ENCODE peak calls at places on chromosomes 2 and 18, in four cellular contexts. X is upper lobe of right lung, N is HCT116, B is SJSA1. E is an unnamed sample. For H3K27me3, the result is how much of the 10 kb centered on the place peaks cover.

GRCh38 chr18:22674300-22674699 is 256.6 kb upstream of the CTAGE1 start:
- DNase-seq in X (no peak), B (peak), N (peak), E (no peak)

GRCh38 chr2:149908731-149909690 is 321.4 kb upstream of the MMADHC start:
- DNase-seq in N (no peak), X (no peak), B (peak), E (no peak)

GRCh38 chr2:28683100-28683706 is 68.4 kb upstream of the PPP1CB start:
- DNase-seq in B (peak), X (peak), N (peak), E (peak)

GRCh38 chr2:231890896-231891513 is 35.2 kb downstream of the NPPC start:
- DNase-seq in N (no peak), B (no peak), X (peak), E (no peak)

GRCh38 chr2:200367155-200367554 is 60.7 kb downstream of the SPATS2L start:
- DNase-seq in X (no peak), B (no peak), N (no peak), E (no peak)

GRCh38 chr18:51235011-51235789 is 37.7 kb upstream of the MEX3C start:
- DNase-seq in X (no peak), N (no peak), B (peak), E (no peak)

GRCh38 chr2:96437512-96437911 is 67.6 kb downstream of the NEURL3 start:
- DNase-seq in N (no peak), X (no peak), B (no peak), E (no peak)

GRCh38 chr2:188788621-188789020 is 185.6 kb upstream of the COL3A1 start:
- DNase-seq in X (no peak), B (peak), N (peak), E (no peak)

GRCh38 chr2:222610746-222611145 is 45.1 kb downstream of the FARSB start:
- DNase-seq in X (no peak), B (no peak), N (no peak), E (no peak)

GRCh38 chr2:239118675-239119211 is 270.9 kb downstream of the TWIST2 start:
- DNase-seq in X (no peak), N (no peak), B (no peak), E (no peak)

GRCh38 chr2:73013941-73014340 is 57.6 kb downstream of the SFXN5 start:
- DNase-seq in B (no peak), N (no peak), X (no peak), E (no peak)

GRCh38 chr18:59419386-59419785 is 60.3 kb upstream of the LMAN1 start:
- DNase-seq in N (no peak), B (no peak), X (no peak), E (no peak)

GRCh38 chr18:77711096-77711495 is 461.4 kb downstream of the GALR1 start:
- DNase-seq in N (no peak), B (no peak), X (no peak), E (no peak)

GRCh38 chr2:120343433-120344105 is 2.4 kb upstream of the INHBB start:
- DNase-seq in B (peak), N (peak), X (peak), E (peak)

GRCh38 chr2:127608061-127609011 is 37.6 kb upstream of the GPR17 start:
- DNase-seq in X (peak), N (no peak), B (no peak), E (peak)

GRCh38 chr2:71891719-71892118 is 255.9 kb downstream of the CYP26B1 start:
- DNase-seq in N (no peak), X (no peak), B (no peak), E (no peak)

GRCh38 chr2:188765522-188765921 is 208.7 kb upstream of the COL3A1 start:
- DNase-seq in N (peak), B (peak), X (no peak), E (no peak)

GRCh38 chr18:446941-447560 is 53.5 kb downstream of the COLEC12 start:
- DNase-seq in X (no peak), B (peak), N (no peak), E (no peak)

GRCh38 chr2:20093263-20094141 is 42.1 kb upstream of the LAPTM4A start:
- DNase-seq in B (peak), X (no peak), N (peak), E (no peak)

GRCh38 chr2:45595724-45596435 is 15.2 kb downstream of the SRBD1 start:
- DNase-seq in X (no peak), N (no peak), B (peak), E (peak)

GRCh38 chr18:51417643-51418483 is 220.4 kb upstream of the MEX3C start:
- DNase-seq in X (no peak), N (no peak), B (no peak), E (no peak)

GRCh38 chr2:39300044-39300820 is 56.5 kb upstream of the CDKL4 start:
- DNase-seq in B (no peak), N (no peak), X (no peak), E (no peak)

GRCh38 chr2:52390651-52391050 is 1358.7 kb upstream of the NRXN1 start:
- DNase-seq in X (no peak), B (no peak), N (no peak), E (no peak)

GRCh38 chr2:236128321-236128720 is 39.9 kb downstream of the GBX2 start:
- DNase-seq in X (peak), B (no peak), N (no peak), E (no peak)

GRCh38 chr2:231360401-231360800 is 35.1 kb upstream of the B3GNT7 start:
- DNase-seq in X (no peak), B (peak), N (no peak), E (no peak)

GRCh38 chr2:16150456-16151280 is 210.3 kb downstream of the MYCN start:
- DNase-seq in X (no peak), N (no peak), B (no peak), E (no peak)

GRCh38 chr2:241895732-241896641 is 26.5 kb downstream of the RTP5 start:
- DNase-seq in X (peak), B (no peak), N (no peak), E (peak)

GRCh38 chr2:68319397-68320117 is at the start of gene CNRIP1:
- DNase-seq in N (no peak), B (peak), X (peak), E (peak)

GRCh38 chr2:114010001-114010400 is 120.1 kb downstream of the ACTR3 start:
- DNase-seq in N (no peak), B (no peak), X (no peak), E (no peak)

DNA sequence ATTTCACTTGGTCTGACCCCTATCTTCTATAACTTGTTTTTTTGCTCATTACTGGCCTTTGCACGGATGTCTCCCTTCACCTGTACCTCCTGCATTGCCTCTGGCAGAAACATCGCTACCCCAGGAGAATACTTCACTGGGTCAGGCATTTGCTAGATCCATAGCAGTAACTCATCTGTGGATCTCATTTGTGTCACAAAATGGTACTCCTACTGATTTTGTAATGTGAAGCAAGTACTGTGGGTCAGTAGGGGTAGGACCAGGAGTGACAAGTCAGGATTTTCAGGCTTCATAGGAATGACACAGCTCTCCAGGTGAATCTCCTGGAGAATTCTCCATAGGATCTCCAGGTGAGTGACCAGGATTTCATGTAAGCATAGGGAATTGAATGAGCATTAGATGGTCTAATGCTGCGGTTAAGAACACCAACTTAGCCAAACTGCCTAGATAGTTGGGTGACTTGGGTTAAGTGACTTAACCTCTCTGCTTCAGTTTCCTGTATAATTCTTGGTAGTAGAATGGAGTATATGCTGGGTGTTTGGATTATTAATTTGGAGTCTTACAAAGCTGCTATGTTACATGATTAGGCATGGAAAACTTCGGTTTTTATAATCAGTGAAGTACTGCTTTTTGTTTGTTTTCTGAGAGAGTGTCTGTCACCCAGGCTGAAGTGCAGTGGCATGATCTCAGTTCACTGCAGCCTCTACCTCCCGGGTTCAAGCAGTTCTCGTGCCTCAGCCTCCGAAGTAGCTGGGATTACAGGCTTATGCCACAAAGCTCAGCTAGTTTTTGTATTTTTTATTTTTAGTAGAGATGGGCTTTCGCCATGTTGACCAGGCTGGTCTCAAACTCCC is 4.4 kb downstream of the RPL37A start:
- DNase-seq in B (no peak), N (no peak), X (no peak), E (no peak)
- H3K4me3 ChIP-seq in B (no peak), N (no peak), X (no peak), E (no peak)

GRCh38 chr18:39589496-39589895 is 2023.9 kb upstream of the CELF4 start:
- DNase-seq in B (no peak), X (no peak), N (no peak), E (no peak)
- H3K27ac ChIP-seq in B (no peak), X (no peak), N (no peak), E (no peak)

DNA sequence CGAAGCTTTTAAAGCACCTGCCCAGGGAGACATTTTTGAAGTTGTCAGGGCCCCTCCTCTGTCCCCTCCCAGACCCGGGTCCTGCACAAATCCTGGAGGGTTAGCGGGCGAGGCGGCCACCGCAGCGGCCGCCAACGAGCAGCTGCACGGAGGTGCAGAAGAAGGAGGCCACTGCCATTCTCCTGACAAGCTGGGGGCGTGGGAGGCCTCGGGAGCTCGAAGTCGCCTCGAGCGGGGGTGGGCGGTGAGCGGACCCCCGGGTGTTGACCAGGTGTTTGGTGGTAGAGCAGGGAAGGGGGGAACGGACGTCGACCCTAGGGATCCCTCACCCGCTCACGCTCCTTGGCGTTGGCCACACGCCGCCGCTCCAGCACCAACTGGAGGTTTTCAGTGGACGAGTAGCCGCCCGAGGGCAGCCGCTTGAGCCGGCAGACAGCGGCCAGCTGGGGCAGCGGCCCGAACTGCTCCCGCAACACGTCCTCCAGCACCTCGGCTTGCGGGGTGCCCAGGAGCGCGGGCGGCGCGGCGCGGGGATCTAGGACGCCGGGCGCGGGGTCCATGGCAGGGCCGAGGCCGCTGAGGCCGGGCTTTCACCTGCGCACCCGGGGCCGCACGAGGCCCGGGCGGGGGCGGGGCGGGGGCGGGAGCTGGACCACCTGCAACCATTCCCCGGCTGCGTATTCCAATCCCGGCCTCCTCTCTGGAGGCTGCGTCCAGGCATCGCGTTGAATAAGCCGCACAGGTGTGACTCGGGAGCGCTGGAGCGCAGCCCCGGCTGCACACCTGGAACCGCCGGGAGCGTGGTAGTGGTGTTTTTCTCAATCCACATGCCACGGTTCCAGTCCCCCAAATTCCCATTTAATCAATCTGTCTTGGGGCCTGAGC is at the start of gene FIGLA:
- DNase-seq in N (no peak), X (no peak), B (no peak), E (no peak)
- H3K27me3 ChIP-seq in N (under half), X (half or more), B (under half), E (half or more)

DNA sequence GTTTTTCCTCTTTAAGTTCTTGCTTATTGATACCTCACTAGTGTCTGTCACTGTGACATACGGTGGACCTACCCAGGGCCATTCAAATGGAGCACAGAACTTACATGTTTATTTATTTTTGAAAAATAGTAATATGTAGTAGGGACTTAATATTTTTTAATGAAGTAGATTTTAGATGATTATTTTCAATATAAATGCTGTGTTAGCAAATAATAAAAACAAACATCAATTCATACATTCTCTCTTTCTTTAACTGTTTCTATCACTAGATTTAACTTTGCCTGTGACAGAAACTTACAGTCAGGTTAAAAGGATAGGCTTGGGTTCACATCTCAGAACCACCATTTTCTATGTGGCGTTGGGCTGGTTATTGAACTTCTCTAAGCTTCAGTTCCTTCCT is 184.4 kb upstream of the RASGRP3 start:
- DNase-seq in N (no peak), B (no peak), X (no peak), E (no peak)
- H3K4me3 ChIP-seq in N (no peak), B (no peak), X (no peak), E (no peak)

DNA sequence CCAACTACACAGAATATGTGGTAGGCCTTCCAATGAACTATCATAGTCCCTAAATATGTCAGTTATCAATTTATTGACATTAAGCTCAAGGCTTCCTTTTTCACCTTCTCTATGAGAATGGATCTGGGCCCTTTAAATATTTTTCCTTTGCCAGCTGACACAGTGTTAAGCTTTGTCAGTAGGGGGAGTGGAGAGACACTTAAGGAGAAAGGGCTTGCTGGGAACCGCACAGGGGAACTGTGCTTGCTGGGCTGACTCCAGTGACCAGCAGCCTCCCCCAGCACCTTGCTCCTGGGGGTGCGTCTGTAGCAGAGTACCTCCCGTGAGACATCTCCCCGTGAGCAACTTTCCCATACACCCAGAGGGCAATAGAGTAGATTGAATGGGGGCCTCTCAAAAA is 6.5 kb upstream of the PTPN2 start:
- DNase-seq in X (no peak), N (no peak), B (no peak), E (no peak)
- H3K27ac ChIP-seq in X (no peak), N (no peak), B (no peak), E (no peak)

GRCh38 chr2:59029058-59029457 is 787.9 kb upstream of the FANCL start:
- DNase-seq in B (no peak), X (no peak), N (no peak), E (no peak)

GRCh38 chr2:59032469-59032868 is 791.3 kb upstream of the FANCL start:
- DNase-seq in N (no peak), B (no peak), X (no peak), E (no peak)

GRCh38 chr2:59034791-59035190 is 793.7 kb upstream of the FANCL start:
- DNase-seq in B (no peak), N (no peak), X (no peak), E (no peak)
- H3K27me3 ChIP-seq in B (under half), N (under half), X (under half), E (under half)

DNA sequence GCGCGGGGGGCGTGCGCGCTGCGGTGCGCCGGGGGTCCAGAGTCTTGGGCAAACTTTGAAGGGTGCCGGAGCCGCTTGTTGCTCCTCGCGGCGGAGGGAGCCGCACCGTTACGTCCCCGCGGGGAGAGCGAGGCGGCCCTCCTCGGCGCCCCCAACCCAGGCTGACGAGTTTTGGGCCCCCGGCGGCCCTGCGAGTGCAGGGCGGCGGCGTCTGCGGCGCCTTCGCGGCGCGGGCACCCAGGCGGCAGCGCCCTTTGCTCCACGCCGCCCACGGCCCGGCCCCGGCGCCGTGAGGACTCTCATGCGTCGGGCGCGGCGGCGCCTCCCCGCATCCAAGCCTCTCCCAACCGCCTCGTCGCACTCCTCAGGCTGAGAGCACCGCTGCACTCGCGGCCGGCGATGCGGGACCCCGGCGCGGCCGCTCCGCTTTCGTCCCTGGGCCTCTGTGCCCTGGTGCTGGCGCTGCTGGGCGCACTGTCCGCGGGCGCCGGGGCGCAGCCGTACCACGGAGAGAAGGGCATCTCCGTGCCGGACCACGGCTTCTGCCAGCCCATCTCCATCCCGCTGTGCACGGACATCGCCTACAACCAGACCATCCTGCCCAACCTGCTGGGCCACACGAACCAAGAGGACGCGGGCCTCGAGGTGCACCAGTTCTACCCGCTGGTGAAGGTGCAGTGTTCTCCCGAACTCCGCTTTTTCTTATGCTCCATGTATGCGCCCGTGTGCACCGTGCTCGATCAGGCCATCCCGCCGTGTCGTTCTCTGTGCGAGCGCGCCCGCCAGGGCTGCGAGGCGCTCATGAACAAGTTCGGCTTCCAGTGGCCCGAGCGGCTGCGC is 814 bp downstream of the FZD7 start:
- DNase-seq in X (peak), B (peak), N (no peak), E (peak)
- H3K4me3 ChIP-seq in X (peak), B (peak), N (peak), E (peak)

GRCh38 chr2:26068602-26069298 is 34.9 kb downstream of the RAB10 start:
- DNase-seq in X (no peak), N (peak), B (peak), E (no peak)
- H3K27ac ChIP-seq in X (no peak), N (peak), B (peak), E (peak)

GRCh38 chr2:37871453-37872191 is 53.5 kb upstream of the RMDN2 start:
- DNase-seq in B (no peak), N (no peak), X (no peak), E (no peak)

GRCh38 chr2:37872192-37872545 is 52.9 kb upstream of the RMDN2 start:
- DNase-seq in X (no peak), B (no peak), N (no peak), E (no peak)

GRCh38 chr2:37870829-37871228 is 54.3 kb upstream of the RMDN2 start:
- DNase-seq in N (no peak), B (no peak), X (no peak), E (no peak)

GRCh38 chr2:37869304-37869703 is 55.8 kb upstream of the RMDN2 start:
- DNase-seq in B (no peak), X (no peak), N (no peak), E (no peak)

DNA sequence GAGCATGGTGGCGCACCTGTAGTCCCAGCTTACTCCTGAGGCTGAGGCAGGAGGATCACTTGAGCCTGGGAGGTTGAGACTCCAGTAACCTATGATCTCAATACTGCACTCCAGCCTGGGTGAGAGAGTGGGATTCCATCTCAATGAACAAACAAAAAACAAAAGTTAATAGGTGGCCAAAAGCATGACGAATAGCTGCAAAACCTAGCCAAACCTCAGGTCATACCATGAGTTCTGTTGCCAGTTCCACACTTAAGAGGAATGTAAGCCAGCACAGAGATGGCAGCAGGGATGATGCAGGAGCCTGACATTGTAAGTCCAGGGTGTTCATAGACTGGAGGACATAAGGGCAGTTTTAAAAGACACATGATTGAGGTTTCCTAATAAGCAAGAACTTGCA is 55.3 kb upstream of the RMDN2 start:
- DNase-seq in X (no peak), B (no peak), N (no peak), E (no peak)
- H3K27me3 ChIP-seq in X (under half), B (under half), N (under half), E (under half)

GRCh38 chr18:69838620-69839411 is 108.9 kb downstream of the CD226 start:
- DNase-seq in N (peak), B (no peak), X (no peak), E (no peak)

GRCh38 chr18:69839989-69840388 is 107.7 kb downstream of the CD226 start:
- DNase-seq in N (no peak), X (no peak), B (no peak), E (no peak)

GRCh38 chr18:69840445-69840844 is 107.2 kb downstream of the CD226 start:
- DNase-seq in X (no peak), N (no peak), B (no peak), E (no peak)

GRCh38 chr18:69839497-69839896 is 108.2 kb downstream of the CD226 start:
- DNase-seq in N (no peak), X (no peak), B (no peak), E (no peak)

GRCh38 chr18:69838003-69838402 is 109.7 kb downstream of the CD226 start:
- DNase-seq in B (no peak), N (no peak), X (no peak), E (no peak)
- H3K4me3 ChIP-seq in B (no peak), N (no peak), X (no peak), E (no peak)

E was measured in lower lobe of right lung.